ENCODE peak calls at places on chromosomes 16 and 17, in seven cellular contexts. One of them, this sample, is unnamed.

GRCh38 chr17:2232244-2232638 is 71.3 kb downstream of the SMG6 start:
- DNase-seq in stomach: no peak
- DNase-seq in type B pancreatic cell: no peak
- DNase-seq in adrenal gland: no peak
- DNase-seq in RWPE1: no peak
- DNase-seq in mucosa of descending colon: no peak
- DNase-seq in GM13976: no peak
- DNase-seq in this sample: no peak

GRCh38 chr16:456891-457483 is 31.5 kb downstream of the RAB11FIP3 start:
- DNase-seq in RWPE1: no peak
- DNase-seq in GM13976: no peak
- DNase-seq in stomach: peak
- DNase-seq in mucosa of descending colon: no peak
- DNase-seq in adrenal gland: peak
- DNase-seq in type B pancreatic cell: no peak
- DNase-seq in this sample: peak

GRCh38 chr17:40714473-40714872 is 10.9 kb upstream of the KRT24 start:
- DNase-seq in adrenal gland: no peak
- DNase-seq in stomach: no peak
- DNase-seq in mucosa of descending colon: no peak
- DNase-seq in GM13976: no peak
- DNase-seq in type B pancreatic cell: no peak
- DNase-seq in RWPE1: no peak
- DNase-seq in this sample: no peak

GRCh38 chr17:73156887-73157870 is 7.6 kb upstream of the SSTR2 start:
- DNase-seq in adrenal gland: no peak
- DNase-seq in stomach: no peak
- DNase-seq in GM13976: no peak
- DNase-seq in mucosa of descending colon: no peak
- DNase-seq in RWPE1: no peak
- DNase-seq in type B pancreatic cell: no peak
- DNase-seq in this sample: no peak

GRCh38 chr17:49483588-49484509 is 11.2 kb upstream of the NGFR start:
- DNase-seq in GM13976: no peak
- DNase-seq in RWPE1: no peak
- DNase-seq in stomach: no peak
- DNase-seq in mucosa of descending colon: no peak
- DNase-seq in type B pancreatic cell: no peak
- DNase-seq in adrenal gland: no peak
- DNase-seq in this sample: no peak

GRCh38 chr16:67183-67791 is 5.1 kb downstream of the RHBDF1 start:
- DNase-seq in RWPE1: no peak
- DNase-seq in stomach: no peak
- DNase-seq in type B pancreatic cell: no peak
- DNase-seq in GM13976: no peak
- DNase-seq in adrenal gland: no peak
- DNase-seq in mucosa of descending colon: no peak
- DNase-seq in this sample: no peak

GRCh38 chr17:29615048-29615385 is 7.7 kb downstream of the CORO6 start:
- DNase-seq in mucosa of descending colon: peak
- DNase-seq in RWPE1: no peak
- DNase-seq in GM13976: peak
- DNase-seq in type B pancreatic cell: no peak
- DNase-seq in stomach: no peak
- DNase-seq in adrenal gland: no peak
- DNase-seq in this sample: no peak

GRCh38 chr17:4947411-4948165 is 742 bp downstream of the PFN1 start:
- DNase-seq in adrenal gland: no peak
- DNase-seq in type B pancreatic cell: no peak
- DNase-seq in mucosa of descending colon: peak
- DNase-seq in RWPE1: peak
- DNase-seq in GM13976: peak
- DNase-seq in stomach: peak
- DNase-seq in this sample: peak

GRCh38 chr17:2230877-2231276 is 72.7 kb downstream of the SMG6 start:
- DNase-seq in stomach: no peak
- DNase-seq in mucosa of descending colon: no peak
- DNase-seq in RWPE1: no peak
- DNase-seq in adrenal gland: no peak
- DNase-seq in GM13976: no peak
- DNase-seq in type B pancreatic cell: no peak
- DNase-seq in this sample: no peak

GRCh38 chr17:37642706-37643105 is 540 bp downstream of the DDX52 start:
- DNase-seq in adrenal gland: no peak
- DNase-seq in GM13976: peak
- DNase-seq in RWPE1: peak
- DNase-seq in stomach: no peak
- DNase-seq in mucosa of descending colon: no peak
- DNase-seq in type B pancreatic cell: no peak
- DNase-seq in this sample: no peak

GRCh38 chr17:81202318-81202717 is 20.4 kb downstream of the CEP131 start:
- DNase-seq in type B pancreatic cell: no peak
- DNase-seq in stomach: no peak
- DNase-seq in adrenal gland: no peak
- DNase-seq in GM13976: no peak
- DNase-seq in RWPE1: no peak
- DNase-seq in mucosa of descending colon: no peak
- DNase-seq in this sample: no peak

GRCh38 chr17:81199482-81199830 is 23.3 kb downstream of the CEP131 start:
- DNase-seq in stomach: no peak
- DNase-seq in type B pancreatic cell: no peak
- DNase-seq in mucosa of descending colon: no peak
- DNase-seq in RWPE1: no peak
- DNase-seq in adrenal gland: no peak
- DNase-seq in GM13976: no peak
- DNase-seq in this sample: no peak

GRCh38 chr17:81198826-81199481 is 23.8 kb downstream of the CEP131 start:
- DNase-seq in type B pancreatic cell: no peak
- DNase-seq in adrenal gland: no peak
- DNase-seq in mucosa of descending colon: no peak
- DNase-seq in RWPE1: no peak
- DNase-seq in GM13976: no peak
- DNase-seq in stomach: no peak
- DNase-seq in this sample: no peak

GRCh38 chr17:81200201-81200600 is 22.6 kb downstream of the CEP131 start:
- DNase-seq in type B pancreatic cell: no peak
- DNase-seq in RWPE1: no peak
- DNase-seq in GM13976: no peak
- DNase-seq in mucosa of descending colon: no peak
- DNase-seq in adrenal gland: no peak
- DNase-seq in stomach: no peak
- DNase-seq in this sample: no peak

GRCh38 chr17:81200695-81201580 is 21.8 kb downstream of the CEP131 start:
- DNase-seq in GM13976: peak
- DNase-seq in mucosa of descending colon: no peak
- DNase-seq in adrenal gland: peak
- DNase-seq in stomach: peak
- DNase-seq in RWPE1: peak
- DNase-seq in type B pancreatic cell: no peak
- DNase-seq in this sample: peak
- TF ChIP-seq CTCF in GM13976: no peak
- TF ChIP-seq CTCF in mucosa of descending colon: peak
- TF ChIP-seq CTCF in adrenal gland: peak
- TF ChIP-seq CTCF in stomach: no peak
- TF ChIP-seq CTCF in RWPE1: peak
- TF ChIP-seq CTCF in type B pancreatic cell: peak
- TF ChIP-seq CTCF in this sample: peak

DNA sequence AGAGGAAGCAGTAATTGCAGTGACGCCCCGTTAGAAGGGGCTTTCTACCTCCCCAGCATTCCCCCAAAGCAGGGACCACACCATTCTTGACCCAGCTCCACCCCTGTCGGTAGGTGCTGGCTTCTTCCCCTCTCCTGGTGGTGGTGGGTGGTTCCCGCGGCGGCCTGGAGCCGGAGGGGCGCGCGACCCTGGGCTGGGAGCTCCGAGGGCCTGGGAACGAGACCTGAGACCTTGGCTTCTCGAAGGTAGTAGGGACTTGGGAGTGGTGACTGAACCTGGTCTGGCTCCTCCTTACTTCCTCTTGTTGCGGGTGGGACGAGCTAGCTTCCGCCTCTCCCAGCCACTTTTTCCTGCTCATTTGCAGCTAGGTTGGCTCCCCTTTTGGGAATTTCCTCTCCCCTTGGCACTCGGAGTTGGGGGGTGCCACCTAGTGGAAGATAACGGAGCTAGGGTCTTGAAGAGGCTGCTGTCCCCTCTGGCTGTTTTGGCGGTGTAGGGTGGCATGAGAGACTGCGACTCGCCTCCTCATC is 460 bp downstream of the GRN start:
- DNase-seq in mucosa of descending colon: peak
- DNase-seq in type B pancreatic cell: no peak
- DNase-seq in RWPE1: no peak
- DNase-seq in stomach: peak
- DNase-seq in GM13976: no peak
- DNase-seq in adrenal gland: peak
- DNase-seq in this sample: peak
- TF ChIP-seq CTCF in mucosa of descending colon: no peak
- TF ChIP-seq CTCF in type B pancreatic cell: peak
- TF ChIP-seq CTCF in RWPE1: peak
- TF ChIP-seq CTCF in stomach: no peak
- TF ChIP-seq CTCF in GM13976: peak
- TF ChIP-seq CTCF in adrenal gland: peak
- TF ChIP-seq CTCF in this sample: peak

DNA sequence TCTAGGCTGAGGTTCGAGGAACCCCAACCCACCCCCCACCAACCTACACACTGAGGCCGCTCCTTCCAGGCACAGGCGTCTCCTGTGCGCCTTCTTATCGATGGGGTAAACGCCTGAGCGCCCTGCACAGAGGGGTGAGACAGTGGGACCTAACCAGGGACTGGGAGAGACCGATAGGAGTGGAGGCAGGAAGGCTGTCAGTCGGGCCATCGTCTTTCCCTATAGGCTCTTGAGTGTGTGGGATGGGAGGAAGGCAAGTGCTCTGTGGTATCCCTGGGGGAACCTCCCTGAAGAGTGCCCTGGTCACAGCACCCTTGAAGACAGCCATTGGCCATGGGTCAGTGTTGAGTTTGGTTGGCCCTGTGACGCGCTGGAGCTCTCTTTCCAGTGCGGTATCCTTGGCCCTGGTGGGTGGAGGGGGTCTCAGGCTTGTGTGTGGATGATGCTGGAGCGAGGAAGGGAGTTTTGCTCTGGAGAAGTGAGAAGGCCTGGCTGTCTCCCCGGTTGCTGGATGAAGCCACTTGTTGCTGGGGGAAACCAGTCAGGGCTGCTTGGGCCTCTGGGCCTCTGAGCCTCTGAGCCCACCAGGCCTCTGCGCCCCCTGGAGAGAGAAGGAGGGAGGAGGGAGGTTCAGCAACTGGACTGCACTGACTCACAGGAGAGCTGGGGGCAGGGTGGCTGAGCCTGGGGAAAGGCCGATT is 1.7 kb downstream of the GPRC5C start:
- DNase-seq in RWPE1: no peak
- DNase-seq in GM13976: no peak
- DNase-seq in adrenal gland: no peak
- DNase-seq in type B pancreatic cell: no peak
- DNase-seq in stomach: peak
- DNase-seq in mucosa of descending colon: no peak
- DNase-seq in this sample: no peak
- TF ChIP-seq CTCF in RWPE1: no peak
- TF ChIP-seq CTCF in GM13976: no peak
- TF ChIP-seq CTCF in adrenal gland: no peak
- TF ChIP-seq CTCF in type B pancreatic cell: no peak
- TF ChIP-seq CTCF in stomach: no peak
- TF ChIP-seq CTCF in mucosa of descending colon: no peak
- TF ChIP-seq CTCF in this sample: no peak

GRCh38 chr17:82008258-82008940 is 14.3 kb downstream of the CENPX start:
- DNase-seq in adrenal gland: no peak
- DNase-seq in type B pancreatic cell: no peak
- DNase-seq in GM13976: no peak
- DNase-seq in stomach: no peak
- DNase-seq in RWPE1: no peak
- DNase-seq in mucosa of descending colon: no peak
- DNase-seq in this sample: no peak
- TF ChIP-seq CTCF in adrenal gland: no peak
- TF ChIP-seq CTCF in type B pancreatic cell: no peak
- TF ChIP-seq CTCF in GM13976: no peak
- TF ChIP-seq CTCF in stomach: no peak
- TF ChIP-seq CTCF in RWPE1: no peak
- TF ChIP-seq CTCF in mucosa of descending colon: no peak
- TF ChIP-seq CTCF in this sample: no peak

GRCh38 chr16:77170805-77171204 is 20.2 kb upstream of the MON1B start:
- DNase-seq in mucosa of descending colon: no peak
- DNase-seq in type B pancreatic cell: no peak
- DNase-seq in stomach: no peak
- DNase-seq in RWPE1: no peak
- DNase-seq in adrenal gland: no peak
- DNase-seq in GM13976: no peak
- DNase-seq in this sample: no peak

GRCh38 chr16:77172964-77173363 is 18.0 kb upstream of the MON1B start:
- DNase-seq in RWPE1: no peak
- DNase-seq in GM13976: no peak
- DNase-seq in type B pancreatic cell: no peak
- DNase-seq in mucosa of descending colon: no peak
- DNase-seq in adrenal gland: no peak
- DNase-seq in stomach: no peak
- DNase-seq in this sample: no peak

GRCh38 chr16:77169650-77170236 is 21.2 kb upstream of the MON1B start:
- DNase-seq in GM13976: peak
- DNase-seq in adrenal gland: peak
- DNase-seq in type B pancreatic cell: no peak
- DNase-seq in mucosa of descending colon: no peak
- DNase-seq in stomach: peak
- DNase-seq in RWPE1: peak
- DNase-seq in this sample: no peak

DNA sequence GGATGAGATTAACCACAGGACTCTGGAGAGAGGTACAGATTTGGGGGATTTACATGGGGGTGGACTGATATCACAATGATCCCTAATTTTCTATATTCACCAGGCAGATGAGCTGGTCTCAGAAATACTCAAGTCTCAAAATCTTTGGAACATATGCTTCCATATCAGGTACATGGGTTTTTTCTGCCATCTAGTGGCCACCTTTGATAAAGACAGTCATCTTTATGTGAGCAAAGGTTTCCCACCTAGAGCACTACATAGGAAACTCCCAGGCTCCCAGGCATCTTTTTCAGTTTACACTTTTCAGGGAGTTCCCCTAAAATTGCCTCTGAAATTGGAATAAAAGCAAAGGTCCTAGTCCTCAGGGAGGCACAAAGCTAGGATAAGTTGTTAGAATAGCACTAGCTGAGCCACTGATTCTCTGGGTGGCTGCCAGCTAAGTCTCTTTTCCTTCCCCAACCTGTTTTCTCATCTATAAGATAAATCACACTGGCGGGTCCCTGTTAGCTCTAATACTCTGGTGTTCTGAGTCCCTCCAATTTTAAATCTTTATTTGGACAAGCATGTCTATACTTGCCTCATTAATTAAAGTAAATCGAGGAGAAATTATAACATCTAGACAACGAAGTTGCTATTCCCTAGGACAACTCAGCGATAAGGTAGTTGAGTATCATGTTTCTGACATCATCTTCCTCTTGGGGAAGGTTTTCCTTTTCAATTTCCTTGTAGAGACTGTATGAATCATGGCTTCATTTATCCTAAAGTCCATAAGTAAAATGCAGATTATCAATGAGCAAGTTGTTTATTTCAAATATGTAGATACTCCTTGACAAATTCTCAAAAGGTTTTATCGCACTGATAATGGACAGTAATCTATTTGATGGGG is 19.0 kb upstream of the MON1B start:
- DNase-seq in adrenal gland: no peak
- DNase-seq in RWPE1: peak
- DNase-seq in type B pancreatic cell: no peak
- DNase-seq in GM13976: peak
- DNase-seq in stomach: no peak
- DNase-seq in mucosa of descending colon: no peak
- DNase-seq in this sample: peak
- TF ChIP-seq CTCF in adrenal gland: peak
- TF ChIP-seq CTCF in RWPE1: peak
- TF ChIP-seq CTCF in type B pancreatic cell: peak
- TF ChIP-seq CTCF in GM13976: peak
- TF ChIP-seq CTCF in stomach: no peak
- TF ChIP-seq CTCF in mucosa of descending colon: peak
- TF ChIP-seq CTCF in this sample: peak

GRCh38 chr17:75603123-75603522 is 15.5 kb downstream of the MYO15B start:
- DNase-seq in GM13976: no peak
- DNase-seq in type B pancreatic cell: no peak
- DNase-seq in mucosa of descending colon: no peak
- DNase-seq in stomach: no peak
- DNase-seq in adrenal gland: no peak
- DNase-seq in RWPE1: no peak
- DNase-seq in this sample: no peak
- TF ChIP-seq CTCF in GM13976: no peak
- TF ChIP-seq CTCF in type B pancreatic cell: no peak
- TF ChIP-seq CTCF in mucosa of descending colon: no peak
- TF ChIP-seq CTCF in stomach: no peak
- TF ChIP-seq CTCF in adrenal gland: no peak
- TF ChIP-seq CTCF in RWPE1: no peak
- TF ChIP-seq CTCF in this sample: no peak

This sample was measured in prostate gland.